ENCODE peak calls at places on chromosomes 11 and 22, in eight cellular contexts. X is GM10248; E is PC-3; W is Kasumi-1; U is NAMALWA; T is GM20000; Y is DMS153; K is CD4-positive, alpha-beta T cell. F is an unnamed sample.

GRCh38 chr11:74949748-74950127 is 672 bp downstream of the SPCS2 start:
- DNase-seq in T (no peak), W (no peak), Y (no peak), K (no peak), E (no peak), X (no peak), U (no peak), F (no peak)

GRCh38 chr11:114832532-114833125 is 154.3 kb downstream of the NXPE2 start:
- DNase-seq in K (no peak), X (no peak), T (no peak), W (no peak), E (no peak), U (no peak), Y (peak; percentile 99), F (no peak)

GRCh38 chr11:60764879-60765278 is 8.2 kb downstream of the MS4A15 start:
- DNase-seq in E (no peak), Y (peak; percentile 12), W (no peak), T (peak; percentile 70), K (no peak), X (peak; percentile 54), U (peak; percentile 33), F (peak; percentile 56)

GRCh38 chr22:50444663-50445062 is 30.2 kb downstream of the SBF1 start:
- DNase-seq in U (no peak), Y (no peak), E (peak; percentile 38), T (no peak), K (no peak), X (no peak), W (no peak), F (no peak)

GRCh38 chr11:61082931-61083531 is 19.3 kb upstream of the CD5 start:
- DNase-seq in U (no peak), Y (no peak), W (no peak), E (no peak), K (no peak), T (no peak), X (no peak), F (no peak)

GRCh38 chr11:64934765-64935633 is 694 bp downstream of the GPHA2 start:
- DNase-seq in K (no peak), Y (no peak), X (no peak), W (no peak), E (no peak), T (no peak), U (no peak), F (no peak)

GRCh38 chr11:464316-464715 is 14.2 kb downstream of the PTDSS2 start:
- DNase-seq in E (no peak), W (no peak), X (no peak), K (no peak), Y (no peak), T (no peak), U (no peak), F (no peak)

GRCh38 chr11:1392111-1392510 is 2.4 kb downstream of the BRSK2 start:
- DNase-seq in Y (no peak), W (no peak), U (no peak), E (no peak), K (no peak), X (no peak), T (no peak), F (no peak)

GRCh38 chr11:14774738-14775137 is 117.3 kb downstream of the CYP2R1 start:
- DNase-seq in U (no peak), Y (no peak), E (peak; percentile 57), K (no peak), X (no peak), W (no peak), T (no peak), F (no peak)